ENCODE peak calls at places on chromosomes 3 and 15, in seven cellular contexts. One of them, this sample, is unnamed.

GRCh38 chr3:181210275-181210674 is 220.7 kb upstream of the DNAJC19 start:
- DNase-seq in tibial nerve: no peak
- DNase-seq in HEK293T: peak; percentile 8
- DNase-seq in OCI-LY7: peak; percentile 31
- DNase-seq in GF-D8: no peak
- DNase-seq in islet precursor cell: no peak
- DNase-seq in effector CD4-positive, alpha-beta T cell: no peak
- DNase-seq in this sample: no peak

GRCh38 chr15:58966698-58967097 is 20.8 kb upstream of the RNF111 start:
- DNase-seq in tibial nerve: no peak
- DNase-seq in HEK293T: no peak
- DNase-seq in OCI-LY7: no peak
- DNase-seq in GF-D8: no peak
- DNase-seq in islet precursor cell: no peak
- DNase-seq in effector CD4-positive, alpha-beta T cell: no peak
- DNase-seq in this sample: no peak

GRCh38 chr15:99566157-99566900 is 545 bp downstream of the MEF2A start:
- DNase-seq in tibial nerve: no peak
- DNase-seq in HEK293T: peak; percentile 27
- DNase-seq in OCI-LY7: peak; percentile 66
- DNase-seq in GF-D8: no peak
- DNase-seq in islet precursor cell: peak; percentile 58
- DNase-seq in effector CD4-positive, alpha-beta T cell: no peak
- DNase-seq in this sample: peak; percentile 6

GRCh38 chr3:195253981-195254432 is 17.0 kb downstream of the XXYLT1 start:
- DNase-seq in tibial nerve: no peak
- DNase-seq in HEK293T: no peak
- DNase-seq in OCI-LY7: no peak
- DNase-seq in GF-D8: no peak
- DNase-seq in islet precursor cell: no peak
- DNase-seq in effector CD4-positive, alpha-beta T cell: no peak
- DNase-seq in this sample: no peak

GRCh38 chr15:47475336-47475735 is 242.0 kb upstream of the SEMA6D start:
- DNase-seq in tibial nerve: no peak
- DNase-seq in HEK293T: no peak
- DNase-seq in OCI-LY7: no peak
- DNase-seq in GF-D8: no peak
- DNase-seq in islet precursor cell: no peak
- DNase-seq in effector CD4-positive, alpha-beta T cell: no peak
- DNase-seq in this sample: no peak

GRCh38 chr3:56680054-56680453 is 3.0 kb downstream of the TASOR start:
- DNase-seq in tibial nerve: no peak
- DNase-seq in HEK293T: no peak
- DNase-seq in OCI-LY7: no peak
- DNase-seq in GF-D8: no peak
- DNase-seq in islet precursor cell: no peak
- DNase-seq in effector CD4-positive, alpha-beta T cell: no peak
- DNase-seq in this sample: no peak

GRCh38 chr15:88646951-88647350 is 8.1 kb downstream of the ISG20 start:
- DNase-seq in tibial nerve: no peak
- DNase-seq in HEK293T: no peak
- DNase-seq in OCI-LY7: no peak
- DNase-seq in GF-D8: no peak
- DNase-seq in islet precursor cell: no peak
- DNase-seq in effector CD4-positive, alpha-beta T cell: no peak
- DNase-seq in this sample: no peak

GRCh38 chr15:56719021-56719612 is 14.2 kb downstream of the ZNF280D start:
- DNase-seq in tibial nerve: no peak
- DNase-seq in HEK293T: no peak
- DNase-seq in OCI-LY7: peak; percentile 22
- DNase-seq in GF-D8: no peak
- DNase-seq in islet precursor cell: no peak
- DNase-seq in effector CD4-positive, alpha-beta T cell: no peak
- DNase-seq in this sample: no peak

GRCh38 chr15:29518442-29518841 is 248.8 kb upstream of the NSMCE3 start:
- DNase-seq in tibial nerve: no peak
- DNase-seq in HEK293T: no peak
- DNase-seq in OCI-LY7: no peak
- DNase-seq in GF-D8: no peak
- DNase-seq in islet precursor cell: no peak
- DNase-seq in effector CD4-positive, alpha-beta T cell: no peak
- DNase-seq in this sample: no peak

GRCh38 chr15:62802612-62803011 is 239.9 kb upstream of the TPM1 start:
- DNase-seq in tibial nerve: no peak
- DNase-seq in HEK293T: no peak
- DNase-seq in OCI-LY7: no peak
- DNase-seq in GF-D8: no peak
- DNase-seq in islet precursor cell: no peak
- DNase-seq in effector CD4-positive, alpha-beta T cell: no peak
- DNase-seq in this sample: no peak

GRCh38 chr15:68187559-68187958 is 17.6 kb downstream of the CALML4 start:
- DNase-seq in tibial nerve: peak; percentile 66
- DNase-seq in HEK293T: no peak
- DNase-seq in OCI-LY7: peak; percentile 49
- DNase-seq in GF-D8: no peak
- DNase-seq in islet precursor cell: no peak
- DNase-seq in effector CD4-positive, alpha-beta T cell: no peak
- DNase-seq in this sample: peak; percentile 66

GRCh38 chr15:78075490-78076230 is 1.9 kb downstream of the TBC1D2B start:
- DNase-seq in tibial nerve: peak; percentile 58
- DNase-seq in HEK293T: peak; percentile 76
- DNase-seq in OCI-LY7: no peak
- DNase-seq in GF-D8: no peak
- DNase-seq in islet precursor cell: peak; percentile 80
- DNase-seq in effector CD4-positive, alpha-beta T cell: no peak
- DNase-seq in this sample: no peak

GRCh38 chr15:62059818-62060115 is 480 bp downstream of the VPS13C start:
- DNase-seq in tibial nerve: peak; percentile 29
- DNase-seq in HEK293T: peak; percentile 19
- DNase-seq in OCI-LY7: peak; percentile 80
- DNase-seq in GF-D8: peak; percentile 47
- DNase-seq in islet precursor cell: peak; percentile 76
- DNase-seq in effector CD4-positive, alpha-beta T cell: peak; percentile 39
- DNase-seq in this sample: peak; percentile 33

GRCh38 chr3:69541059-69541471 is 155.2 kb upstream of the FRMD4B start:
- DNase-seq in tibial nerve: no peak
- DNase-seq in HEK293T: no peak
- DNase-seq in OCI-LY7: no peak
- DNase-seq in GF-D8: no peak
- DNase-seq in islet precursor cell: peak; percentile 86
- DNase-seq in effector CD4-positive, alpha-beta T cell: no peak
- DNase-seq in this sample: no peak

GRCh38 chr3:169028716-169029115 is 634.8 kb downstream of the MECOM start:
- DNase-seq in tibial nerve: no peak
- DNase-seq in HEK293T: no peak
- DNase-seq in OCI-LY7: no peak
- DNase-seq in GF-D8: no peak
- DNase-seq in islet precursor cell: no peak
- DNase-seq in effector CD4-positive, alpha-beta T cell: no peak
- DNase-seq in this sample: no peak

GRCh38 chr3:161987933-161988332 is 491.3 kb downstream of the OTOL1 start:
- DNase-seq in tibial nerve: no peak
- DNase-seq in HEK293T: no peak
- DNase-seq in OCI-LY7: no peak
- DNase-seq in GF-D8: no peak
- DNase-seq in islet precursor cell: no peak
- DNase-seq in effector CD4-positive, alpha-beta T cell: no peak
- DNase-seq in this sample: no peak

GRCh38 chr3:132210476-132211346 is 106.5 kb upstream of the ACP3 start:
- DNase-seq in tibial nerve: no peak
- DNase-seq in HEK293T: peak; percentile 41
- DNase-seq in OCI-LY7: peak; percentile 21
- DNase-seq in GF-D8: no peak
- DNase-seq in islet precursor cell: peak; percentile 64
- DNase-seq in effector CD4-positive, alpha-beta T cell: no peak
- DNase-seq in this sample: no peak

GRCh38 chr3:32443471-32443870 is 51.8 kb downstream of the CMTM7 start:
- DNase-seq in tibial nerve: no peak
- DNase-seq in HEK293T: no peak
- DNase-seq in OCI-LY7: no peak
- DNase-seq in GF-D8: no peak
- DNase-seq in islet precursor cell: no peak
- DNase-seq in effector CD4-positive, alpha-beta T cell: no peak
- DNase-seq in this sample: no peak

GRCh38 chr15:99408236-99409096 is 157.2 kb downstream of the LRRC28 start:
- DNase-seq in tibial nerve: no peak
- DNase-seq in HEK293T: no peak
- DNase-seq in OCI-LY7: no peak
- DNase-seq in GF-D8: no peak
- DNase-seq in islet precursor cell: no peak
- DNase-seq in effector CD4-positive, alpha-beta T cell: no peak
- DNase-seq in this sample: no peak

This sample was measured in gastrocnemius medialis.